ENCODE peak calls at places on chromosomes 5 and 9, in ten cellular contexts. One of them, this sample, is unnamed.

GRCh38 chr5:95907067-95907705 is 54.5 kb downstream of the ELL2 start:
- DNase-seq in uterus: no peak
- DNase-seq in neural progenitor cell: no peak
- DNase-seq in fibroblast of the aortic adventitia: no peak
- DNase-seq in KBM-7: no peak
- DNase-seq in stimulated activated CD8-positive, alpha-beta memory T cell treated with anti-CD3 and anti-CD28 coated beads, Interleukin-2, amount 100 ng/mL, for 1 hour: no peak
- DNase-seq in Daoy: no peak
- DNase-seq in CD8-positive, alpha-beta memory T cell: no peak
- DNase-seq in HL-60: no peak
- DNase-seq in renal cortical epithelial cell: no peak
- DNase-seq in this sample: no peak

GRCh38 chr5:27308151-27308550 is 269.8 kb upstream of the CDH9 start:
- DNase-seq in uterus: no peak
- DNase-seq in neural progenitor cell: no peak
- DNase-seq in fibroblast of the aortic adventitia: no peak
- DNase-seq in KBM-7: no peak
- DNase-seq in stimulated activated CD8-positive, alpha-beta memory T cell treated with anti-CD3 and anti-CD28 coated beads, Interleukin-2, amount 100 ng/mL, for 1 hour: no peak
- DNase-seq in Daoy: no peak
- DNase-seq in CD8-positive, alpha-beta memory T cell: no peak
- DNase-seq in HL-60: no peak
- DNase-seq in renal cortical epithelial cell: peak
- DNase-seq in this sample: peak

GRCh38 chr5:87254035-87254434 is 13.6 kb upstream of the RASA1 start:
- DNase-seq in uterus: no peak
- DNase-seq in neural progenitor cell: no peak
- DNase-seq in fibroblast of the aortic adventitia: no peak
- DNase-seq in KBM-7: no peak
- DNase-seq in stimulated activated CD8-positive, alpha-beta memory T cell treated with anti-CD3 and anti-CD28 coated beads, Interleukin-2, amount 100 ng/mL, for 1 hour: no peak
- DNase-seq in Daoy: no peak
- DNase-seq in CD8-positive, alpha-beta memory T cell: no peak
- DNase-seq in HL-60: no peak
- DNase-seq in renal cortical epithelial cell: no peak
- DNase-seq in this sample: no peak

GRCh38 chr5:140175367-140176027 is 509 bp downstream of the CYSTM1 start:
- DNase-seq in uterus: peak
- DNase-seq in neural progenitor cell: peak
- DNase-seq in fibroblast of the aortic adventitia: peak
- DNase-seq in KBM-7: peak
- DNase-seq in stimulated activated CD8-positive, alpha-beta memory T cell treated with anti-CD3 and anti-CD28 coated beads, Interleukin-2, amount 100 ng/mL, for 1 hour: peak
- DNase-seq in Daoy: peak
- DNase-seq in CD8-positive, alpha-beta memory T cell: no peak
- DNase-seq in HL-60: peak
- DNase-seq in renal cortical epithelial cell: peak
- DNase-seq in this sample: peak

GRCh38 chr9:18333157-18333556 is 140.8 kb upstream of the ADAMTSL1 start:
- DNase-seq in uterus: no peak
- DNase-seq in neural progenitor cell: no peak
- DNase-seq in fibroblast of the aortic adventitia: peak
- DNase-seq in KBM-7: no peak
- DNase-seq in stimulated activated CD8-positive, alpha-beta memory T cell treated with anti-CD3 and anti-CD28 coated beads, Interleukin-2, amount 100 ng/mL, for 1 hour: no peak
- DNase-seq in Daoy: peak
- DNase-seq in CD8-positive, alpha-beta memory T cell: no peak
- DNase-seq in HL-60: no peak
- DNase-seq in renal cortical epithelial cell: no peak
- DNase-seq in this sample: no peak

GRCh38 chr9:90137824-90138223 is 504.8 kb downstream of the DIRAS2 start:
- DNase-seq in uterus: no peak
- DNase-seq in neural progenitor cell: no peak
- DNase-seq in fibroblast of the aortic adventitia: no peak
- DNase-seq in KBM-7: no peak
- DNase-seq in stimulated activated CD8-positive, alpha-beta memory T cell treated with anti-CD3 and anti-CD28 coated beads, Interleukin-2, amount 100 ng/mL, for 1 hour: no peak
- DNase-seq in Daoy: no peak
- DNase-seq in CD8-positive, alpha-beta memory T cell: no peak
- DNase-seq in HL-60: no peak
- DNase-seq in renal cortical epithelial cell: no peak
- DNase-seq in this sample: no peak

GRCh38 chr5:168159425-168159824 is 132.0 kb upstream of the WWC1 start:
- DNase-seq in uterus: no peak
- DNase-seq in neural progenitor cell: peak
- DNase-seq in fibroblast of the aortic adventitia: no peak
- DNase-seq in KBM-7: peak
- DNase-seq in stimulated activated CD8-positive, alpha-beta memory T cell treated with anti-CD3 and anti-CD28 coated beads, Interleukin-2, amount 100 ng/mL, for 1 hour: no peak
- DNase-seq in Daoy: no peak
- DNase-seq in CD8-positive, alpha-beta memory T cell: no peak
- DNase-seq in HL-60: peak
- DNase-seq in renal cortical epithelial cell: peak
- DNase-seq in this sample: no peak

GRCh38 chr5:151903243-151903653 is 21.4 kb downstream of the GLRA1 start:
- DNase-seq in uterus: no peak
- DNase-seq in neural progenitor cell: peak
- DNase-seq in fibroblast of the aortic adventitia: no peak
- DNase-seq in KBM-7: no peak
- DNase-seq in stimulated activated CD8-positive, alpha-beta memory T cell treated with anti-CD3 and anti-CD28 coated beads, Interleukin-2, amount 100 ng/mL, for 1 hour: no peak
- DNase-seq in Daoy: no peak
- DNase-seq in CD8-positive, alpha-beta memory T cell: no peak
- DNase-seq in HL-60: no peak
- DNase-seq in renal cortical epithelial cell: peak
- DNase-seq in this sample: no peak

GRCh38 chr9:112380771-112381181 is 868 bp downstream of the HSDL2 start:
- DNase-seq in uterus: no peak
- DNase-seq in neural progenitor cell: no peak
- DNase-seq in fibroblast of the aortic adventitia: peak
- DNase-seq in KBM-7: peak
- DNase-seq in stimulated activated CD8-positive, alpha-beta memory T cell treated with anti-CD3 and anti-CD28 coated beads, Interleukin-2, amount 100 ng/mL, for 1 hour: no peak
- DNase-seq in Daoy: peak
- DNase-seq in CD8-positive, alpha-beta memory T cell: peak
- DNase-seq in HL-60: no peak
- DNase-seq in renal cortical epithelial cell: peak
- DNase-seq in this sample: peak

GRCh38 chr9:90964101-90965020 is 162.7 kb downstream of the SYK start:
- DNase-seq in uterus: peak
- DNase-seq in neural progenitor cell: no peak
- DNase-seq in fibroblast of the aortic adventitia: peak
- DNase-seq in KBM-7: peak
- DNase-seq in stimulated activated CD8-positive, alpha-beta memory T cell treated with anti-CD3 and anti-CD28 coated beads, Interleukin-2, amount 100 ng/mL, for 1 hour: no peak
- DNase-seq in Daoy: no peak
- DNase-seq in CD8-positive, alpha-beta memory T cell: no peak
- DNase-seq in HL-60: no peak
- DNase-seq in renal cortical epithelial cell: peak
- DNase-seq in this sample: no peak

GRCh38 chr5:175895215-175895614 is 23.8 kb downstream of the CPLX2 start:
- DNase-seq in uterus: no peak
- DNase-seq in neural progenitor cell: no peak
- DNase-seq in fibroblast of the aortic adventitia: no peak
- DNase-seq in KBM-7: no peak
- DNase-seq in stimulated activated CD8-positive, alpha-beta memory T cell treated with anti-CD3 and anti-CD28 coated beads, Interleukin-2, amount 100 ng/mL, for 1 hour: no peak
- DNase-seq in Daoy: no peak
- DNase-seq in CD8-positive, alpha-beta memory T cell: no peak
- DNase-seq in HL-60: no peak
- DNase-seq in renal cortical epithelial cell: no peak
- DNase-seq in this sample: no peak

GRCh38 chr5:87393331-87393730 is 19.4 kb downstream of the CCNH start:
- DNase-seq in uterus: no peak
- DNase-seq in neural progenitor cell: no peak
- DNase-seq in fibroblast of the aortic adventitia: peak
- DNase-seq in KBM-7: no peak
- DNase-seq in stimulated activated CD8-positive, alpha-beta memory T cell treated with anti-CD3 and anti-CD28 coated beads, Interleukin-2, amount 100 ng/mL, for 1 hour: no peak
- DNase-seq in Daoy: peak
- DNase-seq in CD8-positive, alpha-beta memory T cell: no peak
- DNase-seq in HL-60: no peak
- DNase-seq in renal cortical epithelial cell: peak
- DNase-seq in this sample: peak

GRCh38 chr9:133635903-133636531 is at the start of gene DBH:
- DNase-seq in uterus: no peak
- DNase-seq in neural progenitor cell: no peak
- DNase-seq in fibroblast of the aortic adventitia: no peak
- DNase-seq in KBM-7: no peak
- DNase-seq in stimulated activated CD8-positive, alpha-beta memory T cell treated with anti-CD3 and anti-CD28 coated beads, Interleukin-2, amount 100 ng/mL, for 1 hour: no peak
- DNase-seq in Daoy: no peak
- DNase-seq in CD8-positive, alpha-beta memory T cell: no peak
- DNase-seq in HL-60: no peak
- DNase-seq in renal cortical epithelial cell: no peak
- DNase-seq in this sample: no peak

GRCh38 chr5:4375640-4376039 is 764.5 kb upstream of the ADAMTS16 start:
- DNase-seq in uterus: no peak
- DNase-seq in neural progenitor cell: no peak
- DNase-seq in fibroblast of the aortic adventitia: no peak
- DNase-seq in KBM-7: no peak
- DNase-seq in stimulated activated CD8-positive, alpha-beta memory T cell treated with anti-CD3 and anti-CD28 coated beads, Interleukin-2, amount 100 ng/mL, for 1 hour: no peak
- DNase-seq in Daoy: peak
- DNase-seq in CD8-positive, alpha-beta memory T cell: no peak
- DNase-seq in HL-60: no peak
- DNase-seq in renal cortical epithelial cell: no peak
- DNase-seq in this sample: no peak

GRCh38 chr5:93343570-93343969 is 237.4 kb downstream of the NR2F1-AS1 start:
- DNase-seq in uterus: no peak
- DNase-seq in neural progenitor cell: no peak
- DNase-seq in fibroblast of the aortic adventitia: no peak
- DNase-seq in KBM-7: no peak
- DNase-seq in stimulated activated CD8-positive, alpha-beta memory T cell treated with anti-CD3 and anti-CD28 coated beads, Interleukin-2, amount 100 ng/mL, for 1 hour: no peak
- DNase-seq in Daoy: no peak
- DNase-seq in CD8-positive, alpha-beta memory T cell: no peak
- DNase-seq in HL-60: no peak
- DNase-seq in renal cortical epithelial cell: no peak
- DNase-seq in this sample: no peak

GRCh38 chr9:68822596-68823165 is 117.6 kb downstream of the PIP5K1B start:
- DNase-seq in uterus: no peak
- DNase-seq in neural progenitor cell: no peak
- DNase-seq in fibroblast of the aortic adventitia: peak
- DNase-seq in KBM-7: no peak
- DNase-seq in stimulated activated CD8-positive, alpha-beta memory T cell treated with anti-CD3 and anti-CD28 coated beads, Interleukin-2, amount 100 ng/mL, for 1 hour: no peak
- DNase-seq in Daoy: peak
- DNase-seq in CD8-positive, alpha-beta memory T cell: no peak
- DNase-seq in HL-60: no peak
- DNase-seq in renal cortical epithelial cell: no peak
- DNase-seq in this sample: no peak

GRCh38 chr9:133089271-133089671 is 27.5 kb downstream of the CEL start:
- DNase-seq in uterus: no peak
- DNase-seq in neural progenitor cell: peak
- DNase-seq in fibroblast of the aortic adventitia: no peak
- DNase-seq in KBM-7: no peak
- DNase-seq in stimulated activated CD8-positive, alpha-beta memory T cell treated with anti-CD3 and anti-CD28 coated beads, Interleukin-2, amount 100 ng/mL, for 1 hour: no peak
- DNase-seq in Daoy: no peak
- DNase-seq in CD8-positive, alpha-beta memory T cell: no peak
- DNase-seq in HL-60: no peak
- DNase-seq in renal cortical epithelial cell: no peak
- DNase-seq in this sample: no peak

GRCh38 chr9:112529316-112529715 is 42.7 kb downstream of the KIAA1958 start:
- DNase-seq in uterus: no peak
- DNase-seq in neural progenitor cell: no peak
- DNase-seq in fibroblast of the aortic adventitia: no peak
- DNase-seq in KBM-7: no peak
- DNase-seq in stimulated activated CD8-positive, alpha-beta memory T cell treated with anti-CD3 and anti-CD28 coated beads, Interleukin-2, amount 100 ng/mL, for 1 hour: no peak
- DNase-seq in Daoy: no peak
- DNase-seq in CD8-positive, alpha-beta memory T cell: no peak
- DNase-seq in HL-60: no peak
- DNase-seq in renal cortical epithelial cell: no peak
- DNase-seq in this sample: no peak

GRCh38 chr9:34025062-34025461 is 23.6 kb downstream of the UBAP2 start:
- DNase-seq in uterus: no peak
- DNase-seq in neural progenitor cell: no peak
- DNase-seq in fibroblast of the aortic adventitia: peak
- DNase-seq in KBM-7: no peak
- DNase-seq in stimulated activated CD8-positive, alpha-beta memory T cell treated with anti-CD3 and anti-CD28 coated beads, Interleukin-2, amount 100 ng/mL, for 1 hour: no peak
- DNase-seq in Daoy: no peak
- DNase-seq in CD8-positive, alpha-beta memory T cell: no peak
- DNase-seq in HL-60: no peak
- DNase-seq in renal cortical epithelial cell: no peak
- DNase-seq in this sample: peak

GRCh38 chr9:99650187-99650874 is 171.4 kb upstream of the NR4A3 start:
- DNase-seq in uterus: no peak
- DNase-seq in neural progenitor cell: no peak
- DNase-seq in fibroblast of the aortic adventitia: no peak
- DNase-seq in KBM-7: no peak
- DNase-seq in stimulated activated CD8-positive, alpha-beta memory T cell treated with anti-CD3 and anti-CD28 coated beads, Interleukin-2, amount 100 ng/mL, for 1 hour: no peak
- DNase-seq in Daoy: no peak
- DNase-seq in CD8-positive, alpha-beta memory T cell: no peak
- DNase-seq in HL-60: no peak
- DNase-seq in renal cortical epithelial cell: no peak
- DNase-seq in this sample: no peak

GRCh38 chr5:176553260-176554085 is 4.3 kb downstream of the CDHR2 start:
- DNase-seq in uterus: no peak
- DNase-seq in neural progenitor cell: no peak
- DNase-seq in fibroblast of the aortic adventitia: no peak
- DNase-seq in KBM-7: no peak
- DNase-seq in stimulated activated CD8-positive, alpha-beta memory T cell treated with anti-CD3 and anti-CD28 coated beads, Interleukin-2, amount 100 ng/mL, for 1 hour: no peak
- DNase-seq in Daoy: no peak
- DNase-seq in CD8-positive, alpha-beta memory T cell: no peak
- DNase-seq in HL-60: no peak
- DNase-seq in renal cortical epithelial cell: peak
- DNase-seq in this sample: no peak

GRCh38 chr5:93510626-93511420 is 70.2 kb downstream of the NR2F1-AS1 start:
- DNase-seq in uterus: no peak
- DNase-seq in neural progenitor cell: no peak
- DNase-seq in fibroblast of the aortic adventitia: no peak
- DNase-seq in KBM-7: no peak
- DNase-seq in stimulated activated CD8-positive, alpha-beta memory T cell treated with anti-CD3 and anti-CD28 coated beads, Interleukin-2, amount 100 ng/mL, for 1 hour: no peak
- DNase-seq in Daoy: no peak
- DNase-seq in CD8-positive, alpha-beta memory T cell: no peak
- DNase-seq in HL-60: no peak
- DNase-seq in renal cortical epithelial cell: peak
- DNase-seq in this sample: peak

GRCh38 chr5:155278524-155278923 is 265.0 kb downstream of the KIF4B start:
- DNase-seq in uterus: no peak
- DNase-seq in neural progenitor cell: no peak
- DNase-seq in fibroblast of the aortic adventitia: no peak
- DNase-seq in KBM-7: no peak
- DNase-seq in stimulated activated CD8-positive, alpha-beta memory T cell treated with anti-CD3 and anti-CD28 coated beads, Interleukin-2, amount 100 ng/mL, for 1 hour: no peak
- DNase-seq in Daoy: no peak
- DNase-seq in CD8-positive, alpha-beta memory T cell: no peak
- DNase-seq in HL-60: no peak
- DNase-seq in renal cortical epithelial cell: no peak
- DNase-seq in this sample: no peak

GRCh38 chr9:78288214-78288892 is 8.6 kb upstream of the PSAT1 start:
- DNase-seq in uterus: no peak
- DNase-seq in neural progenitor cell: no peak
- DNase-seq in fibroblast of the aortic adventitia: no peak
- DNase-seq in KBM-7: no peak
- DNase-seq in stimulated activated CD8-positive, alpha-beta memory T cell treated with anti-CD3 and anti-CD28 coated beads, Interleukin-2, amount 100 ng/mL, for 1 hour: no peak
- DNase-seq in Daoy: no peak
- DNase-seq in CD8-positive, alpha-beta memory T cell: no peak
- DNase-seq in HL-60: no peak
- DNase-seq in renal cortical epithelial cell: peak
- DNase-seq in this sample: no peak

GRCh38 chr5:73552642-73553041 is 12.8 kb downstream of the ANKRA2 start:
- DNase-seq in uterus: no peak
- DNase-seq in neural progenitor cell: no peak
- DNase-seq in fibroblast of the aortic adventitia: no peak
- DNase-seq in KBM-7: no peak
- DNase-seq in stimulated activated CD8-positive, alpha-beta memory T cell treated with anti-CD3 and anti-CD28 coated beads, Interleukin-2, amount 100 ng/mL, for 1 hour: no peak
- DNase-seq in Daoy: no peak
- DNase-seq in CD8-positive, alpha-beta memory T cell: no peak
- DNase-seq in HL-60: no peak
- DNase-seq in renal cortical epithelial cell: no peak
- DNase-seq in this sample: no peak

GRCh38 chr9:94212531-94212930 is 46.6 kb upstream of the ZNF169 start:
- DNase-seq in uterus: no peak
- DNase-seq in neural progenitor cell: no peak
- DNase-seq in fibroblast of the aortic adventitia: no peak
- DNase-seq in KBM-7: no peak
- DNase-seq in stimulated activated CD8-positive, alpha-beta memory T cell treated with anti-CD3 and anti-CD28 coated beads, Interleukin-2, amount 100 ng/mL, for 1 hour: no peak
- DNase-seq in Daoy: no peak
- DNase-seq in CD8-positive, alpha-beta memory T cell: no peak
- DNase-seq in HL-60: no peak
- DNase-seq in renal cortical epithelial cell: no peak
- DNase-seq in this sample: no peak

GRCh38 chr9:27194401-27195091 is 85.5 kb downstream of the TEK start:
- DNase-seq in uterus: no peak
- DNase-seq in neural progenitor cell: no peak
- DNase-seq in fibroblast of the aortic adventitia: peak
- DNase-seq in KBM-7: peak
- DNase-seq in stimulated activated CD8-positive, alpha-beta memory T cell treated with anti-CD3 and anti-CD28 coated beads, Interleukin-2, amount 100 ng/mL, for 1 hour: no peak
- DNase-seq in Daoy: peak
- DNase-seq in CD8-positive, alpha-beta memory T cell: no peak
- DNase-seq in HL-60: no peak
- DNase-seq in renal cortical epithelial cell: peak
- DNase-seq in this sample: peak

GRCh38 chr9:17631396-17631795 is 52.5 kb downstream of the SH3GL2 start:
- DNase-seq in uterus: no peak
- DNase-seq in neural progenitor cell: no peak
- DNase-seq in fibroblast of the aortic adventitia: no peak
- DNase-seq in KBM-7: no peak
- DNase-seq in stimulated activated CD8-positive, alpha-beta memory T cell treated with anti-CD3 and anti-CD28 coated beads, Interleukin-2, amount 100 ng/mL, for 1 hour: no peak
- DNase-seq in Daoy: no peak
- DNase-seq in CD8-positive, alpha-beta memory T cell: no peak
- DNase-seq in HL-60: no peak
- DNase-seq in renal cortical epithelial cell: peak
- DNase-seq in this sample: no peak

This sample was measured in astrocyte of the hippocampus.